ENCODE peak calls at places on chromosome 3, in nine cellular contexts. M is CD8-positive, alpha-beta memory T cell; X is A549; Q is tibial artery; F is mucosa of descending colon; W is K562; S is SK-N-MC; L is neural progenitor cell; Z is cardiac muscle cell. E is an unnamed sample. For H3K9me3, the result is how much of the 10 kb centered on the place peaks cover.

GRCh38 chr3:99921377-99921695 is 103.7 kb downstream of the CMSS1 start:
- DNase-seq in W (no peak), X (no peak), S (no peak), M (no peak), L (no peak), Z (no peak), F (no peak), Q (no peak), E (no peak)

GRCh38 chr3:61847784-61848462 is 286.6 kb downstream of the PTPRG start:
- DNase-seq in W (no peak), Z (peak), S (no peak), X (no peak), Q (peak), M (no peak), L (no peak), F (peak), E (no peak)

GRCh38 chr3:61420136-61420759 is 141.1 kb upstream of the PTPRG start:
- DNase-seq in L (no peak), S (no peak), Z (no peak), Q (no peak), W (no peak), F (no peak), X (no peak), M (no peak), E (peak)

GRCh38 chr3:140736863-140737460 is 59.1 kb downstream of the TRIM42 start:
- DNase-seq in X (peak), F (no peak), Q (no peak), W (peak), Z (peak), S (peak), L (peak), M (no peak), E (no peak)

GRCh38 chr3:112373924-112374323 is 41.0 kb downstream of the CD200 start:
- DNase-seq in W (no peak), L (no peak), Q (no peak), F (no peak), Z (no peak), S (no peak), M (no peak), X (no peak), E (no peak)

GRCh38 chr3:55884066-55884465 is 397.0 kb upstream of the WNT5A start:
- DNase-seq in F (no peak), Q (no peak), S (no peak), X (no peak), L (no peak), M (no peak), Z (no peak), W (no peak), E (no peak)

GRCh38 chr3:123331651-123332050 is 117.2 kb downstream of the ADCY5 start:
- DNase-seq in S (no peak), Q (peak), M (no peak), F (no peak), W (no peak), X (no peak), L (no peak), Z (no peak), E (no peak)

GRCh38 chr3:45659661-45660566 is 29.3 kb upstream of the SACM1L start:
- DNase-seq in S (no peak), X (peak), Q (peak), L (peak), W (peak), M (peak), Z (peak), F (peak), E (peak)

GRCh38 chr3:153001428-153001827 is 160.6 kb upstream of the RAP2B start:
- DNase-seq in W (no peak), Q (no peak), L (no peak), F (no peak), S (no peak), X (no peak), M (no peak), Z (no peak), E (no peak)

GRCh38 chr3:105868450-105868744 is 415 bp downstream of the CBLB start:
- DNase-seq in M (no peak), Z (peak), X (peak), L (peak), Q (peak), F (peak), W (peak), S (no peak), E (no peak)

GRCh38 chr3:37590328-37591079 is 271.2 kb upstream of the CTDSPL start:
- DNase-seq in M (no peak), W (no peak), L (no peak), Q (peak), F (peak), Z (no peak), X (no peak), S (no peak), E (no peak)

GRCh38 chr3:196144383-196145105 is 62.7 kb upstream of the TFRC start:
- DNase-seq in Z (no peak), M (no peak), Q (no peak), F (peak), S (no peak), X (no peak), L (no peak), W (no peak), E (peak)

GRCh38 chr3:127694467-127695215 is 21.9 kb downstream of the ABTB1 start:
- DNase-seq in M (peak), S (no peak), X (peak), F (peak), Q (peak), Z (no peak), L (peak), W (no peak), E (peak)

GRCh38 chr3:139764936-139765335 is 87.2 kb upstream of the NMNAT3 start:
- DNase-seq in F (no peak), X (no peak), W (no peak), L (no peak), M (no peak), S (no peak), Z (no peak), Q (no peak), E (no peak)

GRCh38 chr3:53195602-53196574 is 34.9 kb downstream of the PRKCD start:
- DNase-seq in S (no peak), X (peak), Q (no peak), F (no peak), L (peak), W (peak), Z (peak), M (peak), E (peak)

GRCh38 chr3:197748597-197749314 is 927 bp upstream of the FYTTD1 start:
- DNase-seq in L (no peak), M (no peak), X (no peak), Q (no peak), F (no peak), W (no peak), S (peak), Z (no peak), E (no peak)

GRCh38 chr3:45992133-45992729 is 3.4 kb downstream of the FYCO1 start:
- DNase-seq in Q (peak), X (no peak), W (no peak), M (no peak), Z (no peak), S (no peak), L (no peak), F (no peak), E (no peak)

GRCh38 chr3:160130950-160131349 is 94.3 kb upstream of the C3orf80 start:
- DNase-seq in L (no peak), Q (no peak), W (no peak), M (no peak), X (no peak), F (no peak), S (no peak), Z (no peak), E (no peak)

GRCh38 chr3:36944641-36945270 is at the start of gene TRANK1:
- DNase-seq in S (no peak), Z (peak), M (peak), Q (peak), L (peak), X (peak), F (peak), W (no peak), E (peak)

GRCh38 chr3:196202516-196202970 is 8.7 kb downstream of the ZDHHC19 start:
- DNase-seq in L (no peak), Q (no peak), Z (no peak), X (no peak), F (peak), M (no peak), S (no peak), W (no peak), E (no peak)

GRCh38 chr3:83928391-83928790 is 1030.4 kb upstream of the CADM2 start:
- DNase-seq in F (no peak), L (peak), Z (peak), M (no peak), Q (no peak), X (peak), S (no peak), W (peak), E (peak)

GRCh38 chr3:69443554-69443953 is 57.7 kb upstream of the FRMD4B start:
- DNase-seq in S (no peak), W (no peak), F (no peak), M (no peak), Z (no peak), Q (no peak), X (no peak), L (no peak), E (no peak)

GRCh38 chr3:182632077-182632393 is 161.3 kb upstream of the ATP11B start:
- DNase-seq in X (no peak), F (no peak), S (no peak), W (no peak), Q (no peak), Z (no peak), M (no peak), L (no peak), E (no peak)

GRCh38 chr3:8851703-8852102 is 82.3 kb upstream of the OXTR start:
- DNase-seq in Z (no peak), F (no peak), X (peak), M (no peak), S (no peak), W (no peak), L (no peak), Q (no peak), E (no peak)

GRCh38 chr3:164040991-164041390 is 1037.3 kb downstream of the SI start:
- DNase-seq in Q (no peak), M (no peak), S (no peak), L (no peak), Z (peak), X (no peak), W (no peak), F (no peak), E (no peak)

GRCh38 chr3:126371096-126371705 is 14.0 kb upstream of the KLF15 start:
- DNase-seq in L (no peak), Q (peak), Z (no peak), F (peak), X (no peak), W (no peak), M (no peak), S (no peak), E (no peak)

GRCh38 chr3:134333522-134334181 is 40.6 kb downstream of the AMOTL2 start:
- DNase-seq in S (no peak), Z (peak), Q (peak), F (no peak), W (no peak), X (peak), L (peak), M (no peak), E (no peak)

GRCh38 chr3:151912041-151912440 is 38.6 kb downstream of the SUCNR1 start:
- DNase-seq in F (no peak), L (no peak), S (no peak), Q (no peak), W (no peak), X (no peak), M (no peak), Z (no peak), E (no peak)

GRCh38 chr3:4752201-4753072 is 226.8 kb upstream of the BHLHE40 start:
- DNase-seq in Z (peak), S (no peak), F (peak), X (peak), Q (no peak), M (no peak), W (no peak), L (peak), E (no peak)

GRCh38 chr3:54188176-54188791 is 65.9 kb downstream of the CACNA2D3 start:
- DNase-seq in F (no peak), L (peak), Q (no peak), W (peak), Z (peak), M (peak), X (peak), S (peak), E (no peak)

GRCh38 chr3:13513913-13514517 is 33.9 kb downstream of the HDAC11 start:
- DNase-seq in F (no peak), Z (no peak), W (no peak), Q (no peak), L (no peak), X (no peak), S (no peak), M (no peak), E (no peak)

GRCh38 chr3:29385056-29385455 is 104.2 kb downstream of the RBMS3 start:
- DNase-seq in Z (no peak), S (no peak), Q (no peak), W (no peak), F (no peak), L (peak), X (no peak), M (no peak), E (no peak)

GRCh38 chr3:43619593-43619992 is 2.2 kb downstream of the ANO10 start:
- DNase-seq in L (no peak), Z (no peak), S (no peak), X (no peak), Q (no peak), F (no peak), M (no peak), W (no peak), E (no peak)

GRCh38 chr3:152554980-152555379 is 280.0 kb upstream of the P2RY1 start:
- DNase-seq in F (no peak), Z (no peak), L (no peak), X (no peak), Q (peak), W (no peak), S (no peak), M (no peak), E (no peak)

GRCh38 chr3:124885466-124886167 is 1.5 kb downstream of the ITGB5 start:
- DNase-seq in L (peak), Q (no peak), F (no peak), S (peak), X (peak), W (no peak), Z (peak), M (no peak), E (no peak)

GRCh38 chr3:121491683-121492082 is 54.1 kb downstream of the POLQ start:
- DNase-seq in M (no peak), X (no peak), Q (no peak), Z (no peak), W (no peak), L (no peak), S (no peak), F (no peak), E (no peak)

GRCh38 chr3:30227571-30228301 is 378.7 kb upstream of the TGFBR2 start:
- DNase-seq in L (no peak), X (peak), F (no peak), Q (no peak), S (no peak), W (no peak), M (no peak), Z (no peak), E (peak)

GRCh38 chr3:181105636-181106035 is 116.1 kb upstream of the DNAJC19 start:
- DNase-seq in X (no peak), Q (no peak), L (peak), F (no peak), M (no peak), S (no peak), Z (no peak), W (no peak), E (no peak)

GRCh38 chr3:50155891-50156290 is 767 bp downstream of the SEMA3F start:
- DNase-seq in Z (no peak), L (peak), X (no peak), W (no peak), F (no peak), Q (no peak), S (no peak), M (no peak), E (no peak)

GRCh38 chr3:50158747-50159146 is 3.6 kb downstream of the SEMA3F start:
- DNase-seq in M (no peak), L (no peak), F (no peak), Q (no peak), X (no peak), W (no peak), S (no peak), Z (no peak), E (no peak)

GRCh38 chr3:50156991-50157493 is 1.9 kb downstream of the SEMA3F start:
- DNase-seq in F (no peak), M (no peak), W (peak), Q (no peak), S (no peak), X (no peak), L (peak), Z (no peak), E (no peak)

GRCh38 chr3:50156549-50156948 is 1.4 kb downstream of the SEMA3F start:
- DNase-seq in L (no peak), Z (no peak), F (no peak), M (no peak), S (no peak), X (no peak), Q (no peak), W (no peak), E (no peak)

DNA sequence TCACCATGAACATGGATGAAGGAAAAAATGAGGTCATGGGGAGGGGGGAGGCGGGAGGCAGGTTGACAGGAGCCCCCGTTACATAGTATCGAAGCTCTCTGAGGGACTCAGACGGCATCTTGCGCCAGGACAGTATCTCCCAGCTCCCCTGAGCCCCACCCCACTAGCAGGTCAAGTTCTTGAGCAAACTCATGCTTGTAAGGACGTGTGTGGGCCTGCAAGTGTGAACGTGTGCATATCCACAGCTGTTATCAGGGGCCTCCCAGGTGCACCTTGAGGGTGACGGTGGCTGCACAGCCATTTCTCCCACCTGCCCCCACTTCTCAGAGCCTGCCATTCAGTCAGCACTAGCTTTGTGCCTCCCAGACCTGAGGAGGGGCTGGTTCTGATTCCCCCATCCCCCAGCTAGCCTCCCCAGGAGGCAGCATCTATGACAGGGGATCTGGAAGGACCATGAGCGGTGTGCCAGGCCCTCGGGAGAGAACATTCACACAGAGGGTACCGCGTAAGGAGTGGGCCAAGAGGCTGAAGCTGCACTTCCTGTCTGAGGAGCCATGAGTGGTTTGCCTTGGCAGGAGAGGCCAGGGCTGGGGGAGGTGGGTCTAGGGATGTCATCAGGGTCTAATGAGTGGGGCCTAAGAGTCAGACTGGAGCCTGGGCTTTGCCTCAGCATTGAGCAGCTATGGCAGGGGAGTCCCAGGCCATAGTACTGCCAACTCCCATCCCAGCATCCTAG is 2.9 kb downstream of the SEMA3F start:
- DNase-seq in X (no peak), S (no peak), Q (no peak), L (no peak), W (peak), M (no peak), Z (no peak), F (no peak), E (no peak)
- H3K4me3 ChIP-seq in X (no peak), S (no peak), Q (no peak), L (no peak), W (no peak), M (no peak), Z (no peak), F (no peak), E (no peak)

DNA sequence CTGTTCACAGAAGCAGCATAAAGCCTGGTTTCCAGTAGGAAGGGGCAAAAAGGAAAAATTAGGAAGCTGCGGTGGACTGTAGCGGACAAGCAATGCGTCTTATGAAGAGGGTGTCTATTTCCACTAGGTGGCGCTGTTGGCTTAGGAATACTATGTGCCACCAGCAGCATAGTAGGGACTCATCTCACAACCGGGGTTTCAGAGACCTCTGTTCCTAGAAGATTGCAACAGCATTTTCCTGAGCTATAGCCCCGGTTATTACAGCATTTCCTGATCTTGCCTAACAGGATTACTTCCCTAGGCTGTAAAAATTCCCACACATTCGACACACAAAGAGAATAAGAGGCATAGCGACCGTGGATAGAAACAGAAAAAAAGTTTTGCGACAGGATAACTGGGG is 683.0 kb downstream of the TBL1XR1 start:
- DNase-seq in M (no peak), S (peak), L (peak), W (peak), F (no peak), Z (peak), Q (no peak), X (peak), E (no peak)
- H3K9me3 ChIP-seq in M (under half), S (under half), L (under half), W (under half), F (half or more), Z (under half), Q (under half), X (under half), E (under half)

DNA sequence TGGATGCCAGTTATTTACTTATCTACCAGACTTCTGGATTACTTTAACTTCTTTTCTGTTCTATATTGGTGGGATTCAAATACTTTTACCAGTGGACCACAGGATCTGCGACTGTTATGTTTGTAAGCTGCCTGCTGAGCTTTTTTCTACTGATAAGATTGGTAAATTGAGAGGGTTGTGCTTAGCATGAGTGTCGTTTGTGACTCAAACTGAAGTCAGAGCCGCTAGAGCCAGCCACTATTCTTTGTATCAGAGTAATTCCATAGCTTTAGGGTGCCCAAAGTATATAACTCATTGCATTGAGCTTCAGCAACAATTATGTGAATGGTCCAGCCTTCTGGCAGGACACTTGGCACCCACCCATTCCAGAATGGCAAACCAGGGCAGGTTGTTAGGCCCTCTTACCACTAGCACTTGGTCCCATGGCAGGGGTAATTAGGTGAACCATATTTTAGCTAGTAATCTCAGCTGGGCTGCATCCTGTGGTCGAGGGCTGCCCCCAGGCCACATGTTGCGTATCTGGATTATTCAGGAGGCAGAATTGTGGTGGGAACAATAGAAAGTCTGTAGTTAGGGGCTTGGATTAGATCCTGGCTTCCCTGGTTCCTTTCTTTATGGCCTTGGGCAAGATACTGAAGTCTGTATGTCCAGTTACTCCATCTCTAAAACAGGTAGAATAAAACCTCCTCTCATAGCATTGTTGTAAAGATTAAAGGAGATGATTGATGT is 6.0 kb downstream of the PLCL2 start:
- DNase-seq in W (no peak), Z (peak), X (no peak), L (no peak), F (no peak), Q (no peak), S (no peak), M (no peak), E (no peak)
- H3K4me3 ChIP-seq in W (no peak), Z (peak), X (no peak), L (no peak), F (no peak), Q (no peak), S (no peak), M (no peak), E (peak)

DNA sequence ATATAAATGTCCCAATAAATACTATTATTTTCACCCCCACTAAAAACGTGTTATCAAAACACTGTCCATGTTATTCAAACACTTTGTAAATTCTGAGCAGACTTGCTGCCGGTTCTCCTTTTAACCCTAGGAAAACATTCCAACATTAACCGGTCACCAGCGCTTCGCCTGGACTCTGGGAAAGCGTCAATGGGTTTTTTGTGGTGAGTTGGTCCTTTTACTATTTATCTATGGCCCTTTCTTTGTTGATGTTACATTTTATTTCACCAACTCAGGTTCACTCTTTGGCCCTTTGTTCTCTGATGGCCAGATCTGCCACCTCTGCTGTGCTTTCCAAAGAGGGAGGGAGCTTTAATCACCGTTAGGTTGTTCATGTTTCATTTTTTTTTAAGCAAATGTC is 4.1 kb upstream of the EOMES start:
- DNase-seq in X (no peak), Q (no peak), S (no peak), Z (no peak), M (no peak), W (no peak), F (no peak), L (no peak), E (no peak)
- H3K9me3 ChIP-seq in X (under half), Q (under half), S (under half), Z (under half), M (under half), W (under half), F (under half), L (under half), E (under half)

GRCh38 chr3:74267126-74267525 is 347.3 kb downstream of the CNTN3 start:
- DNase-seq in S (no peak), X (no peak), Q (no peak), M (no peak), W (no peak), Z (no peak), F (no peak), L (no peak), E (no peak)
- H3K4me3 ChIP-seq in S (no peak), X (no peak), Q (no peak), M (no peak), W (no peak), Z (no peak), F (no peak), L (no peak), E (no peak)

E was measured in CD4-positive, CD25-positive, alpha-beta regulatory T cell.